ENCODE peak calls at places on chromosome 9, in six cellular contexts. Q, M, X, J, B and Z are unnamed samples.

GRCh38 chr9:95023217-95024003 is 294.1 kb downstream of the FANCC start:
- DNase-seq in X (peak), J (no peak), M (no peak), B (no peak), Q (peak), Z (no peak)

GRCh38 chr9:84261082-84261746 is 79.3 kb downstream of the SLC28A3 start:
- DNase-seq in M (peak), B (peak), X (peak), J (peak), Q (peak), Z (peak)

GRCh38 chr9:82456621-82457020 is 468.0 kb downstream of the SPATA31D1 start:
- DNase-seq in Q (peak), M (no peak), X (peak), B (no peak), J (no peak), Z (no peak)

GRCh38 chr9:105436753-105437152 is 11.1 kb upstream of the FSD1L start:
- DNase-seq in X (no peak), Q (no peak), J (no peak), M (no peak), B (no peak), Z (no peak)

GRCh38 chr9:698276-698675 is 143.2 kb upstream of the DMRT1 start:
- DNase-seq in X (peak), J (no peak), Q (peak), B (no peak), M (no peak), Z (no peak)

GRCh38 chr9:12697719-12698118 is 4.5 kb downstream of the TYRP1 start:
- DNase-seq in J (no peak), B (no peak), Q (no peak), M (no peak), X (peak), Z (no peak)

GRCh38 chr9:135536166-135536565 is 9.8 kb upstream of the OBP2A start:
- DNase-seq in B (no peak), M (no peak), J (no peak), Q (peak), X (peak), Z (no peak)

GRCh38 chr9:134271338-134272301 is 54.6 kb upstream of the RXRA start:
- DNase-seq in Q (no peak), B (no peak), J (no peak), M (no peak), X (no peak), Z (no peak)

GRCh38 chr9:77648458-77649108 is 461 bp upstream of the GNA14 start:
- DNase-seq in Q (no peak), J (peak), X (peak), M (peak), B (peak), Z (peak)

GRCh38 chr9:13113201-13113600 is 166.3 kb downstream of the MPDZ start:
- DNase-seq in B (no peak), X (peak), J (no peak), Q (peak), M (no peak), Z (no peak)

GRCh38 chr9:80951675-80952074 is 737.7 kb downstream of the TLE1 start:
- DNase-seq in J (no peak), M (no peak), B (no peak), Q (peak), X (no peak), Z (no peak)

GRCh38 chr9:132014218-132014800 is 65.4 kb downstream of the MED27 start:
- DNase-seq in X (peak), M (no peak), B (no peak), J (no peak), Q (no peak), Z (no peak)

GRCh38 chr9:33289501-33289900 is 815 bp upstream of the NFX1 start:
- DNase-seq in M (no peak), Q (no peak), B (peak), J (no peak), X (no peak), Z (peak)

GRCh38 chr9:75880556-75880955 is 9.9 kb upstream of the PCSK5 start:
- DNase-seq in X (no peak), Q (no peak), J (no peak), B (no peak), M (no peak), Z (no peak)

GRCh38 chr9:95615246-95615645 is 98.5 kb upstream of the PTCH1 start:
- DNase-seq in M (no peak), J (no peak), X (no peak), B (no peak), Q (no peak), Z (no peak)

GRCh38 chr9:20728493-20729220 is 44.6 kb downstream of the FOCAD start:
- DNase-seq in M (no peak), B (no peak), J (no peak), X (peak), Q (peak), Z (no peak)

GRCh38 chr9:118522093-118523028 is 818.2 kb downstream of the TLR4 start:
- DNase-seq in B (peak), X (peak), M (peak), J (peak), Q (no peak), Z (peak)

GRCh38 chr9:101324245-101324804 is 60.5 kb downstream of the BAAT start:
- DNase-seq in B (no peak), J (no peak), Q (no peak), X (no peak), M (no peak), Z (no peak)

GRCh38 chr9:92948032-92948534 is 760 bp downstream of the FGD3 start:
- DNase-seq in X (no peak), J (no peak), M (no peak), Q (no peak), B (no peak), Z (no peak)

GRCh38 chr9:130193531-130194405 is 21.6 kb downstream of the NCS1 start:
- DNase-seq in M (no peak), X (no peak), J (no peak), B (no peak), Q (no peak), Z (no peak)

GRCh38 chr9:89889865-89890264 is 285.1 kb downstream of the GADD45G start:
- DNase-seq in X (no peak), J (no peak), M (no peak), B (peak), Q (no peak), Z (no peak)

GRCh38 chr9:95494022-95494415 is 22.8 kb downstream of the PTCH1 start:
- DNase-seq in Q (no peak), J (no peak), X (no peak), M (no peak), B (no peak), Z (no peak)

GRCh38 chr9:14341437-14342133 is 27.6 kb upstream of the NFIB start:
- DNase-seq in X (no peak), B (no peak), Q (no peak), M (no peak), J (no peak), Z (no peak)

GRCh38 chr9:136994180-136994884 is 2.0 kb downstream of the CLIC3 start:
- DNase-seq in X (no peak), B (no peak), M (no peak), J (no peak), Q (no peak), Z (no peak)
- H3K18ac ChIP-seq in X (no peak), B (no peak), M (no peak), J (no peak), Q (no peak), Z (no peak)

DNA sequence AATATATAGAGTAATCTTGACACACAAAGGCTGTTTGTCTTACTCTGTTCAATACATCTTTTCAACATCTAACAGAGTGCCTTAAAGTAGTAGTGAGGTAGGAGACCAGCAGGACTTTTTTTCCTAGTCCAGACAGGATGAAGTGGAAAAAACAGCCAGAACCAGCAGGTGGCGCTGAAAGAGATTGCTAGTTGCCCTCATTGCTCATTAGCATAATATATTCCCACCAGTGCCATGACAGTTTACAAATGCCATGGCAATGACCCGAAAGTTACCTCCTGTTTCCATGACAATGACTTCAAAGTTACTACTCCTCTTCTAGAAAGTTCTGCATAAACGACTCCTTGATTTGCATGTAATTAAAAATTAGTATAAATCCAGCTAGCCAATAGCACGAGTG is 387.4 kb downstream of the ACTL7B start:
- DNase-seq in J (peak), B (peak), M (no peak), X (peak), Q (peak), Z (peak)
- H2BK15ac ChIP-seq in J (no peak), B (no peak), M (no peak), X (no peak), Q (peak), Z (no peak)

GRCh38 chr9:28158451-28158850 is 585.2 kb upstream of the C9orf72 start:
- DNase-seq in Q (no peak), X (no peak), M (peak), B (no peak), J (no peak), Z (no peak)

GRCh38 chr9:28155067-28155466 is 581.8 kb upstream of the C9orf72 start:
- DNase-seq in M (no peak), Q (no peak), B (no peak), X (peak), J (no peak), Z (peak)

DNA sequence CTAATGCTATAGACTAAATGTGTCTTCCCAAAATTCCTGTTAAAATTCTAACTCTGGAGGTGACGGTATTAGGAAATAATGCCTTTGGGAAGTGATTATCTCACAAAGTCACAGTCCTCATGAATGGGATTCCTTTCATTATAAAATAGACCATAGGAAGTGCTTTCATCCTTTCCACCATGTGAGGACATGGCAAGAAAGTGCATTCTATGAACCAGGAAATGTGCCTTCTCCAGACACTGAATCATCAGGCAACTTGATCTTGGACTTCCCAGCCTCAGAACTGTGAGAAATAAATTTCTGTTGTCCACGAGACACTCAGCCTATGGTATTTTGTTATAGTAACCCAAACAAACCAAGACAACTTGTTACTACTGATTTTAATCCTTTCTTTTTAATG is 582.4 kb upstream of the C9orf72 start:
- DNase-seq in B (no peak), X (peak), M (no peak), Q (no peak), J (no peak), Z (no peak)
- H3K18ac ChIP-seq in B (no peak), X (no peak), M (no peak), Q (no peak), J (no peak), Z (no peak)

GRCh38 chr9:115301581-115301980 is 183.6 kb upstream of the TNC start:
- DNase-seq in J (no peak), M (no peak), B (no peak), X (no peak), Q (no peak), Z (no peak)

GRCh38 chr9:115300116-115300515 is 182.2 kb upstream of the TNC start:
- DNase-seq in X (no peak), M (no peak), J (no peak), Q (no peak), B (no peak), Z (no peak)

GRCh38 chr9:115296831-115297565 is 179.0 kb upstream of the TNC start:
- DNase-seq in B (peak), X (peak), M (no peak), J (no peak), Q (no peak), Z (no peak)

GRCh38 chr9:115305543-115305942 is 187.6 kb upstream of the TNC start:
- DNase-seq in M (no peak), Q (no peak), X (peak), J (no peak), B (no peak), Z (no peak)

DNA sequence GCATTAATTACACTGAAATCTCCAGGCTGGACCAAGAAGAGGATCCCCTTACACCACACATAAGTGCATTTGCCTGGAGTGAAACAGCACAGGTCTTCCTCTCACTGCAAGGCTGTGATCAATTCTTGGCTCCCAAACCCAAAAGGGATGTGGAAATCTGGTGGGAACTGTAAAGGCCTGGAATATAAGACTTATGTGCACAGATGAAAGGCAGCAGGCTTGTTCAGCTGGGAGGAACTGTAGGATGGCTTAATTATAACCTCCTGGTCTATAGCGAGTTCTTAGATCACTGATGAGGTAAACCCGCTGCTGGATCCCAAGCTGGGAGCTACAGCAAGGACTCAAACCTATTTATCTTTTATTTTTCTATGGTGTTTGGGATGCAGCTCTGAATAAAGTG is 182.9 kb upstream of the TNC start:
- DNase-seq in Q (no peak), M (no peak), X (no peak), B (no peak), J (no peak), Z (no peak)
- H2BK15ac ChIP-seq in Q (no peak), M (no peak), X (no peak), B (no peak), J (no peak), Z (no peak)

DNA sequence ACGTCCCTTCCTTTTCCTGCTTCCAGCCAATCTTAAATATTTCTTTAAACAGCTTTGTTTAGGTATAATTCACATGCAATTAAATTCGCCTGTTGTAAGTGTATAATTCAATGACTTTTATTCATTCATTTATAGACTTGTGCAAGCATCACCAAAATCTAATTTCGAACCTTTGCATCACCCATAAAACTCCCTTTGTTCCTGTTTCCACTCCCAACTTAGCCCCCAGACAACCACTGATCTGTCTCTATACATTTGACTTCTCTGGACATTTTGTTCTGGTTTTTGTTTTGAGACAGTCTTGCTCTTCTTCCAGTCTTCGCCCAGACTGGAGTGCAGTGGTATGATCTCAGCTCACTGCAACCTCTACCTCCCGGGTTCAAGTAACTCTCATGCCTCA is 71.5 kb downstream of the NR6A1 start:
- DNase-seq in M (no peak), X (no peak), Q (no peak), B (no peak), J (no peak), Z (no peak)
- H3K18ac ChIP-seq in M (no peak), X (no peak), Q (peak), B (no peak), J (no peak), Z (no peak)

DNA sequence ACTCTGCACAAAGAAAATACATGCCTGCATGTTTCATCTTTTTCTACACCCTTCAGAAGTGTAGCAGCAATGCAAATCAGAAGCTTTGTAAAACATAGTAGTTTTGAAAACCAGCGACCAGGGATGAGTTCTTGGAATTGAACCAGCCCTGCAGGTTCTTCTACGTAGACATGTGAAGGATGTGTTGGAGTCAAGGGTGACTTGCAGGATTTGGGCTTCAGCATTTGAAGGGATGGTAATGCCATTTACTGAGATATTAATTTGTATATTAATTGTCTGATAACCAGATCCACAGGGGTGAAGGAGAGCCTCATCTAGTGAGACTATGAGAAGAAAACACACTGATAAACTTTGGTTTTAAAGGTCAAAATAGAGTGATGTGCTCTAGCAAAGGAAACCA is 72.4 kb downstream of the KIAA1958 start:
- DNase-seq in Q (no peak), M (no peak), J (no peak), B (no peak), X (no peak), Z (no peak)
- H2BK15ac ChIP-seq in Q (peak), M (no peak), J (no peak), B (no peak), X (no peak), Z (no peak)